ENCODE peak calls at places on chromosomes 13 and 19, in seven cellular contexts. W, L, F, G, M, A and U are unnamed samples.

GRCh38 chr13:103539265-103539664 is 473.0 kb upstream of the SLC10A2 start:
- DNase-seq in G (no peak), A (peak; percentile 75), M (no peak), F (no peak), W (peak; percentile 45), L (no peak), U (no peak)

GRCh38 chr13:72896869-72897268 is 114.9 kb downstream of the PIBF1 start:
- DNase-seq in G (no peak), F (no peak), W (no peak), M (no peak), A (no peak), L (no peak), U (no peak)

GRCh38 chr19:15463865-15464371 is 426 bp downstream of the RASAL3 start:
- DNase-seq in A (no peak), G (no peak), W (no peak), L (peak; percentile 79), F (no peak), M (no peak), U (no peak)

GRCh38 chr13:27533155-27533643 is 82.8 kb upstream of the MTIF3 start:
- DNase-seq in A (peak; percentile 91), L (peak; percentile 42), F (peak; percentile 70), G (peak; percentile 92), W (peak; percentile 85), M (peak; percentile 54), U (peak; percentile 44)

GRCh38 chr13:112102243-112102642 is 35.3 kb downstream of the SOX1 start:
- DNase-seq in G (no peak), A (peak; percentile 57), F (peak; percentile 5), M (no peak), W (no peak), L (no peak), U (peak; percentile 45)

GRCh38 chr13:50915562-50915961 is 6.0 kb downstream of the RNASEH2B start:
- DNase-seq in A (no peak), W (no peak), G (no peak), M (no peak), L (peak; percentile 20), F (no peak), U (no peak)

GRCh38 chr13:40179882-40180281 is 486.6 kb downstream of the FOXO1 start:
- DNase-seq in M (no peak), W (no peak), A (no peak), F (no peak), G (no peak), L (no peak), U (no peak)

GRCh38 chr19:43432866-43433673 is 18.4 kb downstream of the TEX101 start:
- DNase-seq in M (no peak), A (peak; percentile 72), L (peak; percentile 76), W (peak; percentile 79), F (peak; percentile 61), G (peak; percentile 68), U (peak; percentile 69)

GRCh38 chr19:1773173-1773572 is 19.9 kb downstream of the ONECUT3 start:
- DNase-seq in G (no peak), L (no peak), F (no peak), M (no peak), A (no peak), W (no peak), U (no peak)

GRCh38 chr19:5823579-5824281 is 15.8 kb downstream of the FUT6 start:
- DNase-seq in A (no peak), F (no peak), M (no peak), G (no peak), W (peak; percentile 69), L (no peak), U (no peak)

GRCh38 chr19:5865772-5866171 is 4.6 kb downstream of the FUT5 start:
- DNase-seq in W (peak; percentile 15), F (no peak), L (no peak), A (no peak), M (no peak), G (no peak), U (no peak)

GRCh38 chr19:16595097-16595496 is 22.9 kb upstream of the SLC35E1 start:
- DNase-seq in M (no peak), G (no peak), F (no peak), W (no peak), A (no peak), L (no peak), U (no peak)

GRCh38 chr19:16594681-16595091 is 22.5 kb upstream of the SLC35E1 start:
- DNase-seq in F (no peak), A (no peak), M (no peak), W (no peak), L (peak; percentile 79), G (no peak), U (no peak)

GRCh38 chr19:16594131-16594586 is 21.9 kb upstream of the SLC35E1 start:
- DNase-seq in L (no peak), M (no peak), F (no peak), A (no peak), G (peak; percentile 63), W (no peak), U (no peak)

GRCh38 chr19:16591803-16592556 is 19.8 kb upstream of the SLC35E1 start:
- DNase-seq in A (no peak), G (no peak), F (no peak), M (no peak), W (no peak), L (no peak), U (no peak)

DNA sequence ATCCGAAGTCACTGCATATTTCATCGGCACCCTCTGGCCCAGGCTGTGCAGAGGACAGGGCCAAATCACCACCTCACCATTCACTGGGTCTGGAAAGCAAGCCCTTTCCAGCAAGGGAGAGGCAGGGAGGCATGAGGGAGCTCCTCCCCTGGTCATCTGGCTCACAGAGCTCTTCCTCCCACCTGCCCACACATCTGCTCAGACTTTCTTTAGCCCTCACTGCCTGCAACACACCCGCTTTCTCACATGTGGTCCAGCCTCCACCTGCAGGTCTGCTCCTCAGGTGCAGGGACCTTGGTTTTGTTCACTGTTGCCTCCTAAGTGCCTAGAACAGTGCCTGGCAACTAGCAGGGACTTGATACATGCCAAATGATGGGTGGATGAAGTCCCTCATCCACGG is 21.0 kb upstream of the SLC35E1 start:
- DNase-seq in M (no peak), F (no peak), W (no peak), G (peak; percentile 35), A (no peak), L (no peak), U (no peak)
- H3K4me1 ChIP-seq in M (peaks cover 85% of the 10 kb centered on the region), F (no peaks in the 10 kb centered on the region), W (peaks cover 42% of the 10 kb centered on the region), G (peaks cover 23% of the 10 kb centered on the region), A (peaks cover 23% of the 10 kb centered on the region), L (peaks cover 41% of the 10 kb centered on the region), U (no peaks in the 10 kb centered on the region)

GRCh38 chr19:14072535-14073231 is at the start of gene MISP3:
- DNase-seq in G (peak; percentile 74), F (no peak), A (peak; percentile 59), L (no peak), W (peak; percentile 46), M (no peak), U (no peak)

GRCh38 chr19:14070268-14071050 is 2.1 kb upstream of the MISP3 start:
- DNase-seq in G (no peak), F (peak; percentile 61), W (no peak), M (no peak), A (no peak), L (no peak), U (no peak)

GRCh38 chr19:14078406-14078805 is 5.8 kb downstream of the MISP3 start:
- DNase-seq in L (no peak), F (no peak), W (no peak), G (no peak), M (no peak), A (no peak), U (no peak)

GRCh38 chr19:14073232-14073924 is 792 bp downstream of the MISP3 start:
- DNase-seq in L (peak; percentile 87), A (peak; percentile 86), W (peak; percentile 92), M (no peak), F (peak; percentile 71), G (peak; percentile 89), U (peak; percentile 75)

GRCh38 chr19:14073925-14074838 is 1.6 kb downstream of the MISP3 start:
- DNase-seq in F (peak; percentile 63), L (no peak), A (peak; percentile 15), W (peak; percentile 67), G (no peak), M (no peak), U (no peak)
- H3K27ac ChIP-seq in F (peak overlapping the region; percentile 95), L (peak overlapping the region; percentile 50), A (no peak overlapping the region), W (peak overlapping the region; percentile 50), G (peak overlapping the region; percentile 89), M (peak overlapping the region; percentile 78), U (no peak overlapping the region)

GRCh38 chr13:77309254-77309653 is 17.6 kb downstream of the MYCBP2 start:
- DNase-seq in A (no peak), F (no peak), W (no peak), L (peak; percentile 31), M (no peak), G (no peak), U (no peak)

GRCh38 chr13:77306458-77306857 is 20.4 kb downstream of the MYCBP2 start:
- DNase-seq in F (no peak), W (no peak), G (no peak), L (no peak), A (no peak), M (no peak), U (no peak)

GRCh38 chr13:77300176-77301141 is 26.4 kb downstream of the MYCBP2 start:
- DNase-seq in L (no peak), W (no peak), G (no peak), A (no peak), F (no peak), M (no peak), U (no peak)

GRCh38 chr13:77310161-77310560 is 16.7 kb downstream of the MYCBP2 start:
- DNase-seq in W (no peak), F (no peak), G (no peak), L (no peak), M (no peak), A (no peak), U (no peak)

DNA sequence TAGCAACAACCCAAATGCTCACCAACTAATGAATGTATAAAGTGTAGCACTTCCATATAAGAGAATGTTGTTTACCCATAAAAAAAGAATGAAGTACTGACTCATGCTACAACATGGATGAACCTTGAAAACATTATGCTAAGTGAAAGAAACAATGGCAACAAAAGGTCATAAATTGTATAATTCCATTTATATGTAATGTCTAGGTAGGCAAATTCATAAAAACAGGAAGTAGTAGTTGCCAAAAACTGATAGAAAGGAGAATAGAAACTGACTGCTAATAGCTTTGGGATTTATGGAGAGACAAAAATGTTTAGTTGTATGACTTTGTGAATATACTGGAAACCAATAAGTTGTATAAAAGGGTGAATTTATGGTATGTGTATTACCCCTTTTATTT is 21.6 kb downstream of the MYCBP2 start:
- DNase-seq in F (no peak), G (no peak), L (no peak), A (no peak), M (no peak), W (no peak), U (peak; percentile 31)
- H3K4me3 ChIP-seq in F (no peak overlapping the region), G (no peak overlapping the region), L (no peak overlapping the region), A (no peak overlapping the region), M (no peak overlapping the region), W (no peak overlapping the region), U (no peak overlapping the region)

GRCh38 chr19:38699027-38699346 is 45.3 kb downstream of the CAPN12 start:
- DNase-seq in M (no peak), L (no peak), G (no peak), A (no peak), F (no peak), W (no peak), U (no peak)
- H3K4me1 ChIP-seq in M (peaks cover 92% of the 10 kb centered on the region), L (peaks cover 38% of the 10 kb centered on the region), G (peaks cover 61% of the 10 kb centered on the region), A (peaks cover 10% of the 10 kb centered on the region), F (peaks cover 3% of the 10 kb centered on the region), W (peaks cover 44% of the 10 kb centered on the region), U (peaks cover 10% of the 10 kb centered on the region)

GRCh38 chr13:32829269-32829668 is 187.0 kb upstream of the KL start:
- DNase-seq in L (no peak), A (no peak), F (no peak), G (no peak), W (no peak), M (no peak), U (no peak)
- H3K27ac ChIP-seq in L (no peak overlapping the region), A (no peak overlapping the region), F (no peak overlapping the region), G (no peak overlapping the region), W (no peak overlapping the region), M (no peak overlapping the region), U (peak overlapping the region; percentile 14)

GRCh38 chr19:3178973-3179738 is 587 bp downstream of the S1PR4 start:
- DNase-seq in F (no peak), M (no peak), A (no peak), L (no peak), G (no peak), W (no peak), U (peak; percentile 45)
- H3K4me3 ChIP-seq in F (peak overlapping the region; percentile 24), M (peak overlapping the region; percentile 50), A (no peak overlapping the region), L (peak overlapping the region; percentile 96), G (no peak overlapping the region), W (no peak overlapping the region), U (no peak overlapping the region)